ENCODE peak calls at places on chromosomes 4 and X, in six cellular contexts. One of them, this sample, is unnamed.

GRCh38 chr4:124635331-124635730 is 77.2 kb downstream of the ANKRD50 start:
- DNase-seq in transverse colon: no peak
- DNase-seq in GM23338: no peak
- DNase-seq in upper lobe of left lung: no peak
- DNase-seq in GM12892: no peak
- DNase-seq in stomach: no peak
- DNase-seq in this sample: no peak

GRCh38 chr4:10738826-10739489 is 54.4 kb upstream of the CLNK start:
- DNase-seq in upper lobe of left lung: no peak
- DNase-seq in GM23338: no peak
- DNase-seq in stomach: no peak
- DNase-seq in transverse colon: no peak
- DNase-seq in GM12892: no peak
- DNase-seq in this sample: no peak

GRCh38 chrX:39398215-39398972 is 597.1 kb downstream of the MID1IP1 start:
- DNase-seq in GM23338: no peak
- DNase-seq in stomach: peak; percentile 33
- DNase-seq in GM12892: no peak
- DNase-seq in transverse colon: no peak
- DNase-seq in upper lobe of left lung: no peak
- DNase-seq in this sample: no peak

GRCh38 chrX:12197030-12197429 is 58.8 kb downstream of the FRMPD4 start:
- DNase-seq in stomach: no peak
- DNase-seq in GM23338: peak; percentile 34
- DNase-seq in upper lobe of left lung: no peak
- DNase-seq in transverse colon: no peak
- DNase-seq in GM12892: no peak
- DNase-seq in this sample: no peak

GRCh38 chr4:184806246-184806550 is 19.6 kb downstream of the ACSL1 start:
- DNase-seq in GM23338: no peak
- DNase-seq in stomach: no peak
- DNase-seq in GM12892: no peak
- DNase-seq in transverse colon: no peak
- DNase-seq in upper lobe of left lung: peak; percentile 30
- DNase-seq in this sample: no peak

GRCh38 chr4:126223784-126224407 is 909.1 kb downstream of the FAT4 start:
- DNase-seq in GM23338: peak; percentile 39
- DNase-seq in upper lobe of left lung: no peak
- DNase-seq in GM12892: no peak
- DNase-seq in transverse colon: no peak
- DNase-seq in stomach: no peak
- DNase-seq in this sample: peak; percentile 29

GRCh38 chrX:71545364-71545763 is 12.5 kb downstream of the OGT start:
- DNase-seq in GM12892: no peak
- DNase-seq in upper lobe of left lung: no peak
- DNase-seq in GM23338: no peak
- DNase-seq in transverse colon: peak; percentile 30
- DNase-seq in stomach: no peak
- DNase-seq in this sample: no peak

GRCh38 chr4:98151145-98151929 is 8.1 kb upstream of the STPG2 start:
- DNase-seq in GM23338: no peak
- DNase-seq in transverse colon: no peak
- DNase-seq in upper lobe of left lung: no peak
- DNase-seq in GM12892: no peak
- DNase-seq in stomach: no peak
- DNase-seq in this sample: no peak

GRCh38 chr4:181140037-181140603 is 1103.1 kb upstream of the TENM3 start:
- DNase-seq in upper lobe of left lung: no peak
- DNase-seq in stomach: no peak
- DNase-seq in transverse colon: no peak
- DNase-seq in GM23338: no peak
- DNase-seq in GM12892: no peak
- DNase-seq in this sample: no peak

GRCh38 chr4:42965326-42965725 is 72.8 kb downstream of the GRXCR1 start:
- DNase-seq in GM12892: no peak
- DNase-seq in GM23338: peak; percentile 7
- DNase-seq in transverse colon: no peak
- DNase-seq in stomach: no peak
- DNase-seq in upper lobe of left lung: no peak
- DNase-seq in this sample: no peak

GRCh38 chr4:68368566-68369473 is 18.9 kb upstream of the YTHDC1 start:
- DNase-seq in stomach: no peak
- DNase-seq in GM12892: no peak
- DNase-seq in transverse colon: no peak
- DNase-seq in GM23338: no peak
- DNase-seq in upper lobe of left lung: no peak
- DNase-seq in this sample: no peak

GRCh38 chrX:1323315-1323714 is 13.3 kb upstream of the IL3RA start:
- DNase-seq in GM12892: peak; percentile 43
- DNase-seq in GM23338: peak; percentile 85
- DNase-seq in transverse colon: peak; percentile 63
- DNase-seq in stomach: peak; percentile 32
- DNase-seq in upper lobe of left lung: peak; percentile 66
- DNase-seq in this sample: peak; percentile 65

GRCh38 chrX:91435465-91435864 is 826 bp downstream of the PABPC5 start:
- DNase-seq in upper lobe of left lung: no peak
- DNase-seq in GM12892: no peak
- DNase-seq in GM23338: peak; percentile 3
- DNase-seq in transverse colon: no peak
- DNase-seq in stomach: no peak
- DNase-seq in this sample: no peak

GRCh38 chr4:145815027-145815612 is 123.5 kb downstream of the ZNF827 start:
- DNase-seq in stomach: no peak
- DNase-seq in GM23338: no peak
- DNase-seq in GM12892: no peak
- DNase-seq in upper lobe of left lung: no peak
- DNase-seq in transverse colon: no peak
- DNase-seq in this sample: no peak

GRCh38 chr4:122665148-122665547 is 44.3 kb upstream of the IL21 start:
- DNase-seq in GM23338: no peak
- DNase-seq in GM12892: no peak
- DNase-seq in stomach: no peak
- DNase-seq in upper lobe of left lung: no peak
- DNase-seq in transverse colon: no peak
- DNase-seq in this sample: no peak

GRCh38 chrX:40099046-40099968 is 1.5 kb upstream of the BCOR start:
- DNase-seq in transverse colon: peak; percentile 66
- DNase-seq in GM12892: peak; percentile 44
- DNase-seq in stomach: no peak
- DNase-seq in upper lobe of left lung: peak; percentile 61
- DNase-seq in GM23338: peak; percentile 71
- DNase-seq in this sample: no peak

GRCh38 chrX:40543661-40544328 is 37.0 kb upstream of the ATP6AP2 start:
- DNase-seq in upper lobe of left lung: no peak
- DNase-seq in GM23338: peak; percentile 87
- DNase-seq in GM12892: no peak
- DNase-seq in stomach: no peak
- DNase-seq in transverse colon: no peak
- DNase-seq in this sample: peak; percentile 33

GRCh38 chr4:145731026-145731425 is 51.1 kb downstream of the C4orf51 start:
- DNase-seq in stomach: peak; percentile 76
- DNase-seq in transverse colon: peak; percentile 60
- DNase-seq in upper lobe of left lung: peak; percentile 57
- DNase-seq in GM12892: no peak
- DNase-seq in GM23338: no peak
- DNase-seq in this sample: no peak

GRCh38 chrX:65726708-65727107 is 59.3 kb downstream of the MSN start:
- DNase-seq in stomach: no peak
- DNase-seq in transverse colon: no peak
- DNase-seq in upper lobe of left lung: no peak
- DNase-seq in GM23338: peak; percentile 17
- DNase-seq in GM12892: no peak
- DNase-seq in this sample: no peak

GRCh38 chrX:139933904-139934303 is 1.1 kb upstream of the ATP11C start:
- DNase-seq in stomach: peak; percentile 31
- DNase-seq in transverse colon: peak; percentile 35
- DNase-seq in upper lobe of left lung: no peak
- DNase-seq in GM12892: no peak
- DNase-seq in GM23338: no peak
- DNase-seq in this sample: no peak

GRCh38 chr4:15042529-15043167 is 40.4 kb downstream of the CPEB2 start:
- DNase-seq in GM23338: no peak
- DNase-seq in upper lobe of left lung: no peak
- DNase-seq in stomach: no peak
- DNase-seq in transverse colon: no peak
- DNase-seq in GM12892: no peak
- DNase-seq in this sample: no peak

GRCh38 chrX:110142096-110142495 is 139.2 kb downstream of the TMEM164 start:
- DNase-seq in GM12892: no peak
- DNase-seq in GM23338: no peak
- DNase-seq in upper lobe of left lung: no peak
- DNase-seq in stomach: no peak
- DNase-seq in transverse colon: no peak
- DNase-seq in this sample: no peak

GRCh38 chrX:71253253-71254091 is 468 bp downstream of the ZMYM3 start:
- DNase-seq in GM12892: peak; percentile 38
- DNase-seq in GM23338: peak; percentile 55
- DNase-seq in stomach: peak; percentile 39
- DNase-seq in transverse colon: peak; percentile 46
- DNase-seq in upper lobe of left lung: no peak
- DNase-seq in this sample: no peak

GRCh38 chr4:124278477-124278876 is 434.1 kb downstream of the ANKRD50 start:
- DNase-seq in GM12892: no peak
- DNase-seq in GM23338: no peak
- DNase-seq in transverse colon: no peak
- DNase-seq in upper lobe of left lung: no peak
- DNase-seq in stomach: no peak
- DNase-seq in this sample: no peak

GRCh38 chr4:185039508-185040273 is 21.4 kb downstream of the HELT start:
- DNase-seq in stomach: peak; percentile 67
- DNase-seq in transverse colon: peak; percentile 33
- DNase-seq in upper lobe of left lung: peak; percentile 68
- DNase-seq in GM23338: peak; percentile 84
- DNase-seq in GM12892: peak; percentile 26
- DNase-seq in this sample: peak; percentile 62

GRCh38 chr4:1409079-1409805 is 3.0 kb upstream of the NKX1-1 start:
- DNase-seq in upper lobe of left lung: no peak
- DNase-seq in transverse colon: no peak
- DNase-seq in stomach: peak; percentile 15
- DNase-seq in GM12892: peak; percentile 20
- DNase-seq in GM23338: no peak
- DNase-seq in this sample: no peak

GRCh38 chrX:15207994-15208393 is 61.9 kb downstream of the ASB9 start:
- DNase-seq in upper lobe of left lung: no peak
- DNase-seq in transverse colon: no peak
- DNase-seq in GM12892: no peak
- DNase-seq in GM23338: no peak
- DNase-seq in stomach: no peak
- DNase-seq in this sample: no peak

DNA sequence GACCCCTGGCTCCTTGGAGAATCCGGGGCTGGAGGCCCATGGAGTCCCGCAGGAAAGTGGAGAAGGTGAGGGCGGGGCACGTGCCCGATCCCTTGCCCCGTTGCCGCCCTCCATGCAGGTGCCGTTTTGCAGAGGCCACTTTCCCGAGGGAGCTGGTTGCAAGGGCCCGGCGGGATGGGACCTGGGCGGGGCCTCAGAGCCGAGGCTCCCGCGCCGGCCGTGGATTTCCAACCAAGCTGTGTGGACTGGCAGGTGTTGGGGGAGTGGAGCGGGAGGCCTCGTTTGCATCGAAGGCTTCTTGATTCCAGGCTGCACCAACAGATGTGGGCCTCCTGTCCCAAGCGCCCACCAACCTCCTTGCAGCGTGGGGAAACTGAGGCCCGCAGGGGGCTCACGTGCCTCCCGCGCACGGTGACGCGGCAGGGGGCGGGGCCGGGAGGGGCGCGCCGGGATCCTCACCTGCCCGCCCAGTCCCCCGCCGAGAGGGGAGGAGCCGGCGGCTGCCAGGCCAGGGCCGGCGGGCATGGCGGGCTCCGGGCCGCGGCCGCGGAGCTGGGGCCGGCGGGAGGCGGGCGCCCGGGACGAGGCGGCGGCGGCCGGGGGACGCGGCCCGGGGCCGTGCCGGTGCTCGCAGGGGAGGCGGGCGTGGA is 24.9 kb downstream of the SH3BP2 start:
- DNase-seq in GM23338: peak; percentile 77
- DNase-seq in GM12892: peak; percentile 81
- DNase-seq in stomach: no peak
- DNase-seq in upper lobe of left lung: no peak
- DNase-seq in transverse colon: peak; percentile 66
- DNase-seq in this sample: peak; percentile 7
- TF ChIP-seq POLR2AphosphoS5 in GM23338: no peak
- TF ChIP-seq POLR2AphosphoS5 in GM12892: no peak
- TF ChIP-seq POLR2AphosphoS5 in stomach: no peak
- TF ChIP-seq POLR2AphosphoS5 in upper lobe of left lung: no peak
- TF ChIP-seq POLR2AphosphoS5 in transverse colon: no peak
- TF ChIP-seq POLR2AphosphoS5 in this sample: peak; percentile 47

GRCh38 chr4:150078996-150079581 is 844 bp downstream of the DCLK2 start:
- DNase-seq in GM12892: peak; percentile 16
- DNase-seq in GM23338: peak; percentile 67
- DNase-seq in upper lobe of left lung: peak; percentile 24
- DNase-seq in transverse colon: peak; percentile 37
- DNase-seq in stomach: no peak
- DNase-seq in this sample: no peak
- TF ChIP-seq POLR2AphosphoS5 in GM12892: no peak
- TF ChIP-seq POLR2AphosphoS5 in GM23338: no peak
- TF ChIP-seq POLR2AphosphoS5 in upper lobe of left lung: no peak
- TF ChIP-seq POLR2AphosphoS5 in transverse colon: no peak
- TF ChIP-seq POLR2AphosphoS5 in stomach: no peak
- TF ChIP-seq POLR2AphosphoS5 in this sample: no peak

GRCh38 chr4:138334346-138335016 is 92.3 kb upstream of the SLC7A11 start:
- DNase-seq in GM23338: no peak
- DNase-seq in stomach: peak; percentile 27
- DNase-seq in GM12892: no peak
- DNase-seq in transverse colon: peak; percentile 46
- DNase-seq in upper lobe of left lung: peak; percentile 39
- DNase-seq in this sample: no peak
- TF ChIP-seq POLR2AphosphoS5 in GM23338: no peak
- TF ChIP-seq POLR2AphosphoS5 in stomach: no peak
- TF ChIP-seq POLR2AphosphoS5 in GM12892: no peak
- TF ChIP-seq POLR2AphosphoS5 in transverse colon: peak; percentile 11
- TF ChIP-seq POLR2AphosphoS5 in upper lobe of left lung: no peak
- TF ChIP-seq POLR2AphosphoS5 in this sample: no peak

GRCh38 chrX:43809463-43809862 is 72.8 kb downstream of the MAOB start:
- DNase-seq in transverse colon: no peak
- DNase-seq in stomach: no peak
- DNase-seq in GM12892: no peak
- DNase-seq in GM23338: no peak
- DNase-seq in upper lobe of left lung: no peak
- DNase-seq in this sample: no peak
- TF ChIP-seq POLR2AphosphoS5 in transverse colon: no peak
- TF ChIP-seq POLR2AphosphoS5 in stomach: no peak
- TF ChIP-seq POLR2AphosphoS5 in GM12892: no peak
- TF ChIP-seq POLR2AphosphoS5 in GM23338: no peak
- TF ChIP-seq POLR2AphosphoS5 in upper lobe of left lung: no peak
- TF ChIP-seq POLR2AphosphoS5 in this sample: no peak

GRCh38 chrX:107678957-107679740 is 50.8 kb downstream of the PRPS1 start:
- DNase-seq in GM23338: no peak
- DNase-seq in transverse colon: peak; percentile 79
- DNase-seq in upper lobe of left lung: peak; percentile 86
- DNase-seq in stomach: peak; percentile 67
- DNase-seq in GM12892: no peak
- DNase-seq in this sample: no peak
- TF ChIP-seq POLR2AphosphoS5 in GM23338: no peak
- TF ChIP-seq POLR2AphosphoS5 in transverse colon: peak; percentile 58
- TF ChIP-seq POLR2AphosphoS5 in upper lobe of left lung: peak; percentile 69
- TF ChIP-seq POLR2AphosphoS5 in stomach: peak; percentile 37
- TF ChIP-seq POLR2AphosphoS5 in GM12892: no peak
- TF ChIP-seq POLR2AphosphoS5 in this sample: no peak